ENCODE peak calls at places on chromosomes 5 and 9, in nine cellular contexts. J is foreskin fibroblast; O is bronchial epithelial cell; L is mucosa of descending colon; H is CD8-positive, alpha-beta memory T cell; K is upper lobe of right lung; T is aorta; Q is left ventricle myocardium inferior; C is psoas muscle. F is an unnamed sample.

GRCh38 chr5:142500506-142500905 is 175.7 kb upstream of the SPRY4 start:
- DNase-seq in T (no peak), L (no peak), H (no peak), Q (no peak), K (no peak), O (no peak), C (no peak), J (no peak), F (no peak)

GRCh38 chr9:128244443-128245226 is 31.2 kb downstream of the GOLGA2 start:
- DNase-seq in T (peak), Q (peak), L (peak), H (no peak), J (peak), O (no peak), K (peak), C (peak), F (peak)

GRCh38 chr5:93100433-93100832 is 480.6 kb downstream of the NR2F1-AS1 start:
- DNase-seq in L (no peak), C (no peak), H (no peak), J (peak), O (no peak), K (no peak), T (no peak), Q (no peak), F (no peak)

GRCh38 chr5:6490693-6491092 is 42.0 kb downstream of the UBE2QL1 start:
- DNase-seq in T (no peak), L (no peak), H (no peak), O (no peak), C (no peak), K (no peak), Q (no peak), J (no peak), F (no peak)

GRCh38 chr9:26789959-26790358 is 102.6 kb downstream of the CAAP1 start:
- DNase-seq in H (no peak), J (no peak), K (no peak), Q (no peak), O (peak), L (no peak), T (no peak), C (no peak), F (no peak)

GRCh38 chr5:72109625-72110024 is 2.4 kb downstream of the MAP1B start:
- DNase-seq in K (no peak), J (peak), L (no peak), T (no peak), O (no peak), C (no peak), Q (no peak), H (no peak), F (peak)

GRCh38 chr5:51095481-51095880 is 287.8 kb upstream of the ISL1 start:
- DNase-seq in C (no peak), H (no peak), J (no peak), K (no peak), T (no peak), O (no peak), L (no peak), Q (no peak), F (peak)

GRCh38 chr9:138117101-138117750 is 239.6 kb downstream of the CACNA1B start:
- DNase-seq in K (peak), C (no peak), L (no peak), H (no peak), Q (no peak), J (no peak), T (no peak), O (no peak), F (no peak)

GRCh38 chr5:58717303-58718012 is 134.6 kb downstream of the RAB3C start:
- DNase-seq in H (no peak), T (no peak), C (no peak), Q (no peak), L (no peak), O (no peak), J (no peak), K (no peak), F (peak)

GRCh38 chr5:1032551-1033027 is 24.0 kb downstream of the NKD2 start:
- DNase-seq in O (no peak), K (no peak), T (peak), J (no peak), H (no peak), C (no peak), Q (peak), L (no peak), F (no peak)

GRCh38 chr5:61051267-61051666 is 106.3 kb downstream of the NDUFAF2 start:
- DNase-seq in T (no peak), C (no peak), O (peak), H (no peak), J (peak), L (no peak), K (no peak), Q (no peak), F (no peak)

GRCh38 chr9:137365056-137365455 is 57.9 kb downstream of the EXD3 start:
- DNase-seq in J (no peak), H (no peak), Q (no peak), K (no peak), T (no peak), C (no peak), L (no peak), O (no peak), F (no peak)

GRCh38 chr9:99112750-99113417 is 8.0 kb downstream of the TGFBR1 start:
- DNase-seq in H (peak), Q (no peak), J (no peak), O (no peak), C (no peak), L (no peak), T (no peak), K (no peak), F (no peak)

GRCh38 chr9:99115947-99116543 is 11.1 kb downstream of the TGFBR1 start:
- DNase-seq in Q (no peak), H (no peak), L (no peak), O (peak), K (no peak), T (no peak), C (no peak), J (peak), F (peak)

GRCh38 chr9:99114846-99115500 is 10.1 kb downstream of the TGFBR1 start:
- DNase-seq in T (no peak), J (no peak), H (no peak), C (no peak), Q (no peak), K (no peak), L (no peak), O (no peak), F (no peak)

GRCh38 chr9:99114049-99114440 is 9.1 kb downstream of the TGFBR1 start:
- DNase-seq in K (no peak), H (no peak), O (no peak), T (no peak), L (no peak), C (no peak), J (no peak), Q (no peak), F (no peak)

GRCh38 chr9:99113418-99114048 is 8.6 kb downstream of the TGFBR1 start:
- DNase-seq in J (no peak), O (no peak), K (no peak), L (no peak), T (no peak), Q (no peak), H (no peak), C (no peak), F (no peak)
- H3K4me3 ChIP-seq in J (no peak), O (no peak), K (no peak), L (no peak), T (no peak), Q (no peak), H (peak), C (no peak), F (no peak)

DNA sequence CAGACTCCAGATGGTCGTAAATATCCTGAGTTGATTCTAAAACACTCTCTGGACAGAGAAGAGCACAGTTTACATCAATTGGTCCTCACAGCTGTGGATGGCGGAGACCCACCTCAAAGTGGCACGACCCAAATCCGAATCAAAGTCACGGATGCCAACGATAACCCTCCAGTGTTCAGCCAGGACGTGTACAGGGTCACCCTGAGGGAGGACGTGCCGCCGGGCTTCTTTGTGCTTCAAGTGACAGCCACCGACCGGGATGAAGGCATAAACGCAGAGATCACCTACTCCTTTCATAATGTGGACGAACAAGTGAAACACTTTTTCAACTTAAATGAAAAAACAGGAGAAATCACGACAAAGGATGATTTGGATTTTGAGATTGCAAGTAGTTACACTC is 891 bp downstream of the PCDHGB2 start:
- DNase-seq in Q (no peak), H (no peak), K (no peak), T (no peak), O (no peak), J (no peak), L (no peak), C (no peak), F (no peak)
- H3K4me3 ChIP-seq in Q (peak), H (no peak), K (no peak), T (no peak), O (no peak), J (no peak), L (no peak), C (peak), F (no peak)

GRCh38 chr9:87062706-87063105 is 115.4 kb upstream of the GAS1 start:
- DNase-seq in O (no peak), H (no peak), T (no peak), C (no peak), J (no peak), L (no peak), Q (no peak), K (no peak), F (no peak)
- H3K4me3 ChIP-seq in O (no peak), H (no peak), T (no peak), C (no peak), J (no peak), L (no peak), Q (no peak), K (no peak), F (no peak)

GRCh38 chr5:167573274-167574127 is 717.9 kb upstream of the WWC1 start:
- DNase-seq in T (no peak), C (no peak), L (no peak), O (peak), J (peak), H (no peak), Q (no peak), K (no peak), F (peak)
- H3K4me3 ChIP-seq in T (peak), C (peak), L (no peak), O (peak), J (peak), H (no peak), Q (peak), K (peak), F (peak)

GRCh38 chr9:133702798-133703570 is 35.2 kb downstream of the SARDH start:
- DNase-seq in O (no peak), Q (no peak), K (peak), C (peak), T (peak), J (no peak), H (no peak), L (no peak), F (no peak)
- H3K4me3 ChIP-seq in O (no peak), Q (peak), K (peak), C (no peak), T (no peak), J (no peak), H (peak), L (no peak), F (no peak)

DNA sequence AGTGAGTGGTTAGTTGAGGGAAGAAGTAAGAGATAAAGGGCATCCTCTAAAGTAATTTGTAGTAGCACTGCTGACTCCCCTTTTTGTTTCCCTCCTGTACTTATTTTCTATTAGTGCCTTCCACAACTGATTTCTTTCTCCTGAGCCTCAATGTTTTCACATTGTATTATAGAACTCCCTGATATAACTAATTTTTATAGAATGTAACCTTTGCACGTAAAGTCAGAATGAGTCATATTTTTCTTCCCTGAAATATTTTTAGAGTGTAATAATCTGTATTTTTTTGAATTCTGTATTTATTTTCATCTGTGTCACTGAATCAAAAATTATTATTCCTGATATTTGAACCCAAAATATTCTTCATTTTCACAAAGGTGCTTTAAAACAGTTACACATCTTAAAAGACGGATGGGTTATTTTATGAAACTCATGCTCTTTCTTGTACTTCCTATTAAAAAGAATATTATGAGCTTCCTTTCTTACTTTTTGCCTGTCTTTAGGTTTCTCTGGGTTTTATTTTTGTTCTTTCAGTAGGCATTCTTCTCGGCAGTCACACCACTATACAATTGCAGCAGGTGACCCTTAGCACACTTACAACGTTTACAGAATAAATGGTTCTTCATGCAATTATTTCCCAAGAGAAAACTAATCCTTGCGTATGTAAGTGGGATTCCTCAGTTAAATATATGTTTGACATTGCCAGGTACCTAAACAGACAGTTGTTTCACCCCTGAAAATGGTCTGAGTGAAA is 30.5 kb upstream of the DMRTA1 start:
- DNase-seq in Q (no peak), T (no peak), C (no peak), O (no peak), H (no peak), L (no peak), K (no peak), J (no peak), F (no peak)
- H3K4me3 ChIP-seq in Q (no peak), T (no peak), C (no peak), O (no peak), H (no peak), L (no peak), K (no peak), J (no peak), F (no peak)

GRCh38 chr5:10279925-10280720 is 27.6 kb downstream of the CMBL start:
- DNase-seq in H (no peak), J (no peak), C (no peak), K (no peak), Q (no peak), L (no peak), T (no peak), O (peak), F (no peak)
- H3K4me3 ChIP-seq in H (no peak), J (no peak), C (no peak), K (no peak), Q (no peak), L (no peak), T (no peak), O (no peak), F (no peak)

DNA sequence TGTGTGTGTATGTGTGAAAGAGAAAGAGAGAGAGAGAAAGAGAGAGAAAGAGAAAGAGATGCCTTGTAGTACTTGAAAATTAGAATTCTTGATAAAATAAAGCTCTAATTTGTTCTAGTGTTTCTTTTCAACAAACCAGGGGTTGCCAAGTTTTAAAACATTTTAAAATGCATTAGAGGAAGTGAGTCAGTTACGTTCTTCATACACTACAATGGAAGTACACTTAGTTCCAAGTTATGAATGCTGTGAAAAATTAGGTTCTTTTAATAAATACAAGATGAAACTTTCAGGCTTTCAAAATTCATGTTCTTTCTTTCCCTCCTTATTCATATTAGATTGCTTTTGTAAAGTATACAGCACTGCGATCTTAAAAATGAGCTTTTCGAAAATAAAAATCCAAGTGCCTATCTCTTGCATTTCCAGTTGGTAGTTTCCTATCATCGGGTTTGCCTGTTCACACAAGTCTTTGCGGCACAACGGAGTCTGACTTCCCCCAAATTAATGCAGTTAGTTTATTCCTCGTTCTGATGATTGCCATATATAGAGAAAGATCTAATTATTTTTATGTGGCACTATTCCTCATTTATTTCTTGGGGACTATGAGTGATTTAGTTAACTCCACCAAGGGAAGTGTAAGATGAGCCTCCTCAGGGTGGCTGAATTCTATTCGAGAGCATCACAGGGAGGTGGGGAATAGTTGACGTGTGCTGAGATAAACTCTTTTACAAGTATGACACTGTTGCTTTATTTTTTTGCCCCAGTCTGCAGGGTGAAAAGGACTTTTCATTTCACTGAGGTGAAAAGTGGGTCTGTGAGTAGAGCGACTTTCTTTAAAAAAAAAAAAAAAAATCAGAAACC is 238.2 kb downstream of the CD180 start:
- DNase-seq in J (peak), Q (no peak), O (peak), C (no peak), H (no peak), T (no peak), K (no peak), L (no peak), F (no peak)
- H3K4me3 ChIP-seq in J (peak), Q (peak), O (peak), C (peak), H (no peak), T (peak), K (peak), L (no peak), F (peak)

F was measured in neural progenitor cell.